ENCODE peak calls at places on chromosomes 16 and 17, in four cellular contexts. O, E, X and M are unnamed samples.

GRCh38 chr17:79819534-79820276 is 19.5 kb downstream of the CBX4 start:
- DNase-seq in O (no peak), E (no peak), X (no peak), M (no peak)

GRCh38 chr17:41555105-41555887 is 16.6 kb downstream of the KRT9 start:
- DNase-seq in O (no peak), E (no peak), X (no peak), M (no peak)

GRCh38 chr16:85320677-85321385 is 208.6 kb upstream of the CIBAR2 start:
- DNase-seq in E (no peak), O (no peak), X (no peak), M (no peak)

GRCh38 chr16:49216593-49216992 is 65.0 kb downstream of the CBLN1 start:
- DNase-seq in O (no peak), E (no peak), X (no peak), M (no peak)

GRCh38 chr16:79469999-79470398 is 130.5 kb downstream of the MAF start:
- DNase-seq in O (no peak), X (no peak), E (no peak), M (no peak)

GRCh38 chr17:5182597-5183409 is 8.9 kb downstream of the ZNF594 start:
- DNase-seq in O (no peak), E (no peak), X (no peak), M (no peak)

GRCh38 chr17:49676276-49676868 is 1.5 kb downstream of the SPOP start:
- DNase-seq in O (peak), E (no peak), X (no peak), M (no peak)

GRCh38 chr17:82121246-82121645 is 23.2 kb upstream of the FASN start:
- DNase-seq in E (no peak), O (no peak), X (no peak), M (no peak)

GRCh38 chr16:49158029-49158642 is 123.5 kb downstream of the CBLN1 start:
- DNase-seq in X (no peak), E (no peak), O (peak), M (no peak)

GRCh38 chr17:2693561-2694380 is 17.8 kb downstream of the CLUH start:
- DNase-seq in O (no peak), E (no peak), X (peak), M (peak)

GRCh38 chr17:4806420-4806769 is 557 bp upstream of the PLD2 start:
- DNase-seq in O (no peak), X (no peak), E (no peak), M (no peak)

GRCh38 chr17:50301891-50302584 is 27.8 kb downstream of the TMEM92 start:
- DNase-seq in E (no peak), X (no peak), O (peak), M (no peak)

GRCh38 chr17:65278050-65278819 is 141.1 kb downstream of the RGS9 start:
- DNase-seq in X (peak), E (no peak), O (no peak), M (no peak)

GRCh38 chr17:44219126-44219635 is 294 bp downstream of the UBTF start:
- DNase-seq in X (peak), O (peak), E (no peak), M (no peak)

GRCh38 chr16:7651803-7652570 is 319.3 kb downstream of the RBFOX1 start:
- DNase-seq in O (no peak), X (no peak), E (no peak), M (no peak)